ENCODE peak calls at places on chromosomes 16 and 17, in ten cellular contexts. One of them, this sample, is unnamed.

GRCh38 chr17:48915459-48916282 is 7.5 kb downstream of the UBE2Z start:
- DNase-seq in astrocyte: peak; percentile 80
- DNase-seq in HFF-Myc: peak; percentile 22
- DNase-seq in kidney: no peak
- DNase-seq in A549: peak; percentile 62
- DNase-seq in sigmoid colon: no peak
- DNase-seq in Caco-2: peak; percentile 48
- DNase-seq in ovary: no peak
- DNase-seq in GM12864: peak; percentile 46
- DNase-seq in cardiac fibroblast: peak; percentile 74
- DNase-seq in this sample: peak; percentile 76

GRCh38 chr17:76645481-76645880 is 1.9 kb upstream of the ST6GALNAC1 start:
- DNase-seq in astrocyte: no peak
- DNase-seq in HFF-Myc: no peak
- DNase-seq in kidney: no peak
- DNase-seq in A549: no peak
- DNase-seq in sigmoid colon: no peak
- DNase-seq in Caco-2: no peak
- DNase-seq in ovary: no peak
- DNase-seq in GM12864: no peak
- DNase-seq in cardiac fibroblast: no peak
- DNase-seq in this sample: no peak

GRCh38 chr16:68235882-68236803 is at the start of gene ESRP2:
- DNase-seq in astrocyte: no peak
- DNase-seq in HFF-Myc: no peak
- DNase-seq in kidney: peak; percentile 96
- DNase-seq in A549: no peak
- DNase-seq in sigmoid colon: peak; percentile 77
- DNase-seq in Caco-2: peak; percentile 97
- DNase-seq in ovary: peak; percentile 74
- DNase-seq in GM12864: no peak
- DNase-seq in cardiac fibroblast: no peak
- DNase-seq in this sample: no peak

GRCh38 chr17:61833536-61834203 is 29.7 kb downstream of the BRIP1 start:
- DNase-seq in astrocyte: peak; percentile 74
- DNase-seq in HFF-Myc: peak; percentile 45
- DNase-seq in kidney: no peak
- DNase-seq in A549: peak; percentile 40
- DNase-seq in sigmoid colon: no peak
- DNase-seq in Caco-2: peak; percentile 18
- DNase-seq in ovary: no peak
- DNase-seq in GM12864: no peak
- DNase-seq in cardiac fibroblast: peak; percentile 75
- DNase-seq in this sample: peak; percentile 69

GRCh38 chr16:58128181-58128631 is 975 bp downstream of the CFAP20 start:
- DNase-seq in astrocyte: no peak
- DNase-seq in HFF-Myc: no peak
- DNase-seq in kidney: no peak
- DNase-seq in A549: no peak
- DNase-seq in sigmoid colon: no peak
- DNase-seq in Caco-2: no peak
- DNase-seq in ovary: no peak
- DNase-seq in GM12864: no peak
- DNase-seq in cardiac fibroblast: no peak
- DNase-seq in this sample: no peak

GRCh38 chr17:50129946-50130777 is at the start of gene SAMD14:
- DNase-seq in astrocyte: no peak
- DNase-seq in HFF-Myc: no peak
- DNase-seq in kidney: peak; percentile 82
- DNase-seq in A549: peak; percentile 74
- DNase-seq in sigmoid colon: no peak
- DNase-seq in Caco-2: no peak
- DNase-seq in ovary: no peak
- DNase-seq in GM12864: no peak
- DNase-seq in cardiac fibroblast: no peak
- DNase-seq in this sample: no peak

GRCh38 chr17:19781488-19782458 is 33.7 kb upstream of the ALDH3A1 start:
- DNase-seq in astrocyte: no peak
- DNase-seq in HFF-Myc: no peak
- DNase-seq in kidney: no peak
- DNase-seq in A549: no peak
- DNase-seq in sigmoid colon: no peak
- DNase-seq in Caco-2: no peak
- DNase-seq in ovary: no peak
- DNase-seq in GM12864: no peak
- DNase-seq in cardiac fibroblast: no peak
- DNase-seq in this sample: no peak

GRCh38 chr16:50673496-50674275 is 7.4 kb downstream of the SNX20 start:
- DNase-seq in astrocyte: no peak
- DNase-seq in HFF-Myc: no peak
- DNase-seq in kidney: no peak
- DNase-seq in A549: no peak
- DNase-seq in sigmoid colon: no peak
- DNase-seq in Caco-2: no peak
- DNase-seq in ovary: no peak
- DNase-seq in GM12864: no peak
- DNase-seq in cardiac fibroblast: no peak
- DNase-seq in this sample: no peak

GRCh38 chr17:38798614-38799500 is 499 bp downstream of the PIP4K2B start:
- DNase-seq in astrocyte: peak; percentile 44
- DNase-seq in HFF-Myc: no peak
- DNase-seq in kidney: peak; percentile 89
- DNase-seq in A549: peak; percentile 50
- DNase-seq in sigmoid colon: peak; percentile 77
- DNase-seq in Caco-2: no peak
- DNase-seq in ovary: no peak
- DNase-seq in GM12864: peak; percentile 16
- DNase-seq in cardiac fibroblast: peak; percentile 50
- DNase-seq in this sample: no peak

DNA sequence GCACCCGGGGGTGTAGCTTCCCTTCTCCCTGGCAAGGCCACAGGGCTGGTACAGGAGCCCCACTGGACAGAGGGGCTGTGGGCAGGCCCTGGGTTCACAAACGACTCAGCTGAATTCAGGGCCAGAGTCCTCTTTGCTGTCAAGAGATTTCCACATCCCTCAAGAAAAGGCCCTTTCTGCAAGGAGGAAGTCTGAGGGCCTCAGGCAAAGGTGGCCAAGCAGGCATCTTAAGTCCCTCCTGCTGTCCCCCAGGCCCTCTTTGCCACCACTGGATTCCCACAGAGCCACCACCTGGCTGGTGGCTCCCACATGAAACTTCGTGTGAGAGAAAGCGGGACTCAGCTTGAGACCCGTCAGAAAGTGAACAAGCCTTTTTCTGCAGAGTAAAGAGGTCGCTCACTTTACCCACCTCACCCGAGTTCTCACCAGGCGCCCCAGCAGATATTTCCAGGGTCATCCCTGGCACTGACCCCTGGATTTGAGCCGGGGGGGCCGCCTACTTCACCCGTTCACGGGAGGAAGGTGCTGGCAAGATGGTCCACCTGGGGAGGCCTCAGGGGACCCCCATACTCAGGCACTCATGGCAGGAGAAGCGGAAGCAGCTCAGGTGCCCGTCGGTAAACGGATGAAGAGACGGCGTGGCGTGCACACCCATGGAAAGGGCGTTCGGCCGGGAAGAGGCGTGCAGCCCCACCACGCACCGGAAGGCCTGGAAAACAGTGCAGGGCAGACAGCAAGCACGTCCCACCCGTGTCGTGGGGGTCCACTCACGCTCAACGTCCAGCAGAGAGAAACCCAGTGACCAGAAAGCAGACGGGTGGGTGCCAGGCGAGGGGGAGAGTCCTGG is 3.6 kb downstream of the RNF166 start:
- DNase-seq in astrocyte: no peak
- DNase-seq in HFF-Myc: no peak
- DNase-seq in kidney: no peak
- DNase-seq in A549: no peak
- DNase-seq in sigmoid colon: no peak
- DNase-seq in Caco-2: no peak
- DNase-seq in ovary: no peak
- DNase-seq in GM12864: no peak
- DNase-seq in cardiac fibroblast: no peak
- DNase-seq in this sample: no peak
- H3K4me3 ChIP-seq in astrocyte: no peak overlapping the region
- H3K4me3 ChIP-seq in HFF-Myc: no peak overlapping the region
- H3K4me3 ChIP-seq in kidney: peak overlapping the region; percentile 13
- H3K4me3 ChIP-seq in A549: no peak overlapping the region
- H3K4me3 ChIP-seq in sigmoid colon: no peak overlapping the region
- H3K4me3 ChIP-seq in Caco-2: no peak overlapping the region
- H3K4me3 ChIP-seq in ovary: no peak overlapping the region
- H3K4me3 ChIP-seq in GM12864: no peak overlapping the region
- H3K4me3 ChIP-seq in cardiac fibroblast: no peak overlapping the region
- H3K4me3 ChIP-seq in this sample: no peak overlapping the region

GRCh38 chr17:67078292-67078691 is 33.9 kb downstream of the CACNG1 start:
- DNase-seq in astrocyte: no peak
- DNase-seq in HFF-Myc: no peak
- DNase-seq in kidney: no peak
- DNase-seq in A549: no peak
- DNase-seq in sigmoid colon: no peak
- DNase-seq in Caco-2: no peak
- DNase-seq in ovary: no peak
- DNase-seq in GM12864: no peak
- DNase-seq in cardiac fibroblast: no peak
- DNase-seq in this sample: no peak

GRCh38 chr17:67085406-67085805 is 41.1 kb downstream of the CACNG1 start:
- DNase-seq in astrocyte: no peak
- DNase-seq in HFF-Myc: no peak
- DNase-seq in kidney: no peak
- DNase-seq in A549: no peak
- DNase-seq in sigmoid colon: no peak
- DNase-seq in Caco-2: no peak
- DNase-seq in ovary: no peak
- DNase-seq in GM12864: no peak
- DNase-seq in cardiac fibroblast: no peak
- DNase-seq in this sample: no peak

GRCh38 chr17:67080804-67081203 is 36.5 kb downstream of the CACNG1 start:
- DNase-seq in astrocyte: no peak
- DNase-seq in HFF-Myc: no peak
- DNase-seq in kidney: no peak
- DNase-seq in A549: no peak
- DNase-seq in sigmoid colon: no peak
- DNase-seq in Caco-2: no peak
- DNase-seq in ovary: no peak
- DNase-seq in GM12864: peak; percentile 30
- DNase-seq in cardiac fibroblast: no peak
- DNase-seq in this sample: no peak

GRCh38 chr17:67079481-67079880 is 35.1 kb downstream of the CACNG1 start:
- DNase-seq in astrocyte: no peak
- DNase-seq in HFF-Myc: no peak
- DNase-seq in kidney: no peak
- DNase-seq in A549: no peak
- DNase-seq in sigmoid colon: no peak
- DNase-seq in Caco-2: no peak
- DNase-seq in ovary: no peak
- DNase-seq in GM12864: no peak
- DNase-seq in cardiac fibroblast: no peak
- DNase-seq in this sample: no peak

DNA sequence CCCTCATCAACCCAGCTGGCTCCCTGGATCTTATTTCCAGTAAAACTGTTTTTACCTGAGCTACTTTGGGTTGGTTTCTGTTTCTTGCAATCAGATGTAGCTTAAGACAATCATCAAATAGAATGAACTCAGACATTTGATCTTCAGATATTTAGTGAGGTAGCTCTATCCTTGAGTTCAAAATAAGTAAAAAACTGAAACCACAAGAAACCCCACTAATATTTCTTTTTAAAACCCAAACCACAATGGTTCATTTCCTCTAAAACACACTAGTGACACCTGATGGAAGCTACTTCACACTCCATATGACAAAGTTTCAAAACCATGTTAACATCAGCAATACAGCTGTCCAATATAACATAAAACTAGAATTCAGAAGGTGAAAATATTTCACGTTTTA is 37.8 kb downstream of the CACNG1 start:
- DNase-seq in astrocyte: no peak
- DNase-seq in HFF-Myc: no peak
- DNase-seq in kidney: no peak
- DNase-seq in A549: no peak
- DNase-seq in sigmoid colon: no peak
- DNase-seq in Caco-2: no peak
- DNase-seq in ovary: no peak
- DNase-seq in GM12864: peak; percentile 34
- DNase-seq in cardiac fibroblast: no peak
- DNase-seq in this sample: no peak
- TF ChIP-seq CTCF in astrocyte: no peak
- TF ChIP-seq CTCF in HFF-Myc: no peak
- TF ChIP-seq CTCF in kidney: no peak
- TF ChIP-seq CTCF in A549: no peak
- TF ChIP-seq CTCF in sigmoid colon: no peak
- TF ChIP-seq CTCF in Caco-2: peak; percentile 14
- TF ChIP-seq CTCF in ovary: no peak
- TF ChIP-seq CTCF in GM12864: peak; percentile 29
- TF ChIP-seq CTCF in cardiac fibroblast: no peak
- TF ChIP-seq CTCF in this sample: no peak

DNA sequence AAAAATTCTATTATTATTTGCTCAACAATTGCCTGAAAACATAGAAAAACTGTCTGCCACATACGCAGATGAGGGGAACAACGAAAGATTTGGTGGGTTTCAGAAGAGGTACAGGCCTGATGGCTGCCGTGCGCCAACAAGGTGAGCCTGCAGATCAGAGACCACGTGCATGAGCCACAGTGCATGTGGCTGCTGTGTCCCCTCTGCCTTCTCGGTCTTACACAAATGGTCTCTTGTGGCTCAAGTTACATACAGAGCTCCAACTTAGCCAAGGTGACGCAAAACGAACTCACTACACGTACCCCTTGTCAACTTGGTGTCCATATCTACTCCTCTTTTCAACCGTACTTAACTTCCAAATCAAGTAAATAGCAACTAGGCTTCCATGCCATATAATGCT is 82.3 kb downstream of the ADCY9 start:
- DNase-seq in astrocyte: no peak
- DNase-seq in HFF-Myc: no peak
- DNase-seq in kidney: no peak
- DNase-seq in A549: no peak
- DNase-seq in sigmoid colon: no peak
- DNase-seq in Caco-2: no peak
- DNase-seq in ovary: no peak
- DNase-seq in GM12864: no peak
- DNase-seq in cardiac fibroblast: no peak
- DNase-seq in this sample: no peak
- H3K4me3 ChIP-seq in astrocyte: no peak overlapping the region
- H3K4me3 ChIP-seq in HFF-Myc: no peak overlapping the region
- H3K4me3 ChIP-seq in kidney: no peak overlapping the region
- H3K4me3 ChIP-seq in A549: no peak overlapping the region
- H3K4me3 ChIP-seq in sigmoid colon: no peak overlapping the region
- H3K4me3 ChIP-seq in Caco-2: no peak overlapping the region
- H3K4me3 ChIP-seq in ovary: no peak overlapping the region
- H3K4me3 ChIP-seq in GM12864: no peak overlapping the region
- H3K4me3 ChIP-seq in cardiac fibroblast: no peak overlapping the region
- H3K4me3 ChIP-seq in this sample: no peak overlapping the region

DNA sequence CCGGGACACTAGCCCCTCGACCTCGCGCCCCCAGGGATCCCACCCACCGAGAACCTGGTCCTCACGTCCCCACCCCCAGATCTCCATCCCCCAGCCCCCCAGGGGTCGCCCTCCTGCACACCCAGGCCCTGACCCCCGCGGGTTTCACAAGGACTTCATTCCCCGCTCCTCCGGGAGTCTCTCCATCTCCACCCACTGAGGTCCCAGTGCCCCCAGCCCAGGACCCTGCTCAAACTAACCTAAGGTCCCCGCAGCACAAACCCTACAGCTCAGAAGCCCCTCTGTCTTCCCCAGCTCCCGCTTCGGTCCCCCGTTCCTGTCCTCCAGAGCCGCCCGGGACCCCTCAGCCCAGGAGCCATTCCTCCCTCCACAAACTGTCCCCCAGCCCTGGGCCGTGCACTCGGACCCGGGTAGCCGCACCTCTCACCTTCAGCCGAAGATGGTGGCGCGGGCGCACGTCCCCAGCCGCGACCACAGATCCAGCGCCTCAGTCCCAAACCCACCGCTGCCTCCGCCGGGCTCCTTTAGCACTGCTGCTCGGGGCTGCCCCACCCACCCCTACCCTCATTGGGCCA is at the start of gene MYH10:
- DNase-seq in astrocyte: no peak
- DNase-seq in HFF-Myc: no peak
- DNase-seq in kidney: no peak
- DNase-seq in A549: no peak
- DNase-seq in sigmoid colon: peak; percentile 70
- DNase-seq in Caco-2: no peak
- DNase-seq in ovary: no peak
- DNase-seq in GM12864: no peak
- DNase-seq in cardiac fibroblast: no peak
- DNase-seq in this sample: no peak
- TF ChIP-seq CTCF in astrocyte: no peak
- TF ChIP-seq CTCF in HFF-Myc: no peak
- TF ChIP-seq CTCF in kidney: peak; percentile 7
- TF ChIP-seq CTCF in A549: no peak
- TF ChIP-seq CTCF in sigmoid colon: no peak
- TF ChIP-seq CTCF in Caco-2: peak; percentile 2
- TF ChIP-seq CTCF in ovary: peak; percentile 20
- TF ChIP-seq CTCF in GM12864: no peak
- TF ChIP-seq CTCF in cardiac fibroblast: peak; percentile 17
- TF ChIP-seq CTCF in this sample: peak; percentile 14

This sample was measured in AG09309.